ENCODE peak calls at places on chromosome 6, in nine cellular contexts. S is OCI-LY7, Q is HFF-Myc, V is astrocyte of the spinal cord, F is lower leg skin, Z is AG10803, B is epithelial cell of esophagus, X is psoas muscle, J is transverse colon. M is an unnamed sample.

GRCh38 chr6:122788663-122789062 is 395 bp upstream of the SMPDL3A start:
- DNase-seq in S (no peak), Q (no peak), V (no peak), F (no peak), Z (no peak), B (no peak), X (no peak), J (no peak), M (no peak)

GRCh38 chr6:168124161-168124560 is 45.1 kb upstream of the FRMD1 start:
- DNase-seq in S (no peak), Q (no peak), V (no peak), F (no peak), Z (no peak), B (no peak), X (no peak), J (no peak), M (no peak)

GRCh38 chr6:163398104-163398503 is 16.4 kb upstream of the QKI start:
- DNase-seq in S (no peak), Q (no peak), V (no peak), F (no peak), Z (no peak), B (no peak), X (no peak), J (no peak), M (no peak)

GRCh38 chr6:90860822-90861601 is 274.1 kb upstream of the MAP3K7 start:
- DNase-seq in S (peak; percentile 33), Q (no peak), V (no peak), F (no peak), Z (no peak), B (peak; percentile 51), X (no peak), J (no peak), M (peak; percentile 1)

GRCh38 chr6:98366406-98366805 is 468.0 kb upstream of the POU3F2 start:
- DNase-seq in S (no peak), Q (no peak), V (no peak), F (no peak), Z (no peak), B (no peak), X (no peak), J (no peak), M (no peak)

GRCh38 chr6:8940356-8940755 is 505.0 kb upstream of the SLC35B3 start:
- DNase-seq in S (no peak), Q (no peak), V (no peak), F (no peak), Z (no peak), B (peak; percentile 10), X (no peak), J (no peak), M (no peak)

GRCh38 chr6:37783831-37784584 is 35.5 kb upstream of the ZFAND3 start:
- DNase-seq in S (no peak), Q (no peak), V (peak; percentile 22), F (peak; percentile 87), Z (peak; percentile 50), B (peak; percentile 31), X (peak; percentile 37), J (no peak), M (peak; percentile 41)

GRCh38 chr6:16239090-16239797 is 857 bp downstream of the GMPR start:
- DNase-seq in S (no peak), Q (no peak), V (peak; percentile 70), F (peak; percentile 92), Z (no peak), B (peak; percentile 15), X (peak; percentile 83), J (peak; percentile 70), M (peak; percentile 43)

GRCh38 chr6:3737149-3737830 is 14.2 kb downstream of the PXDC1 start:
- DNase-seq in S (no peak), Q (no peak), V (no peak), F (peak; percentile 89), Z (no peak), B (no peak), X (no peak), J (peak; percentile 6), M (no peak)

GRCh38 chr6:119676971-119677370 is 327.4 kb upstream of the MAN1A1 start:
- DNase-seq in S (no peak), Q (no peak), V (peak; percentile 71), F (no peak), Z (no peak), B (no peak), X (no peak), J (no peak), M (no peak)

GRCh38 chr6:3650959-3651697 is 100.4 kb downstream of the PXDC1 start:
- DNase-seq in S (no peak), Q (no peak), V (no peak), F (no peak), Z (no peak), B (no peak), X (no peak), J (no peak), M (no peak)

GRCh38 chr6:71406871-71407860 is 118.6 kb downstream of the OGFRL1 start:
- DNase-seq in S (no peak), Q (no peak), V (no peak), F (no peak), Z (no peak), B (peak; percentile 20), X (no peak), J (no peak), M (no peak)

GRCh38 chr6:75946146-75946831 is 126.2 kb downstream of the IMPG1 start:
- DNase-seq in S (no peak), Q (no peak), V (no peak), F (no peak), Z (no peak), B (no peak), X (no peak), J (no peak), M (no peak)

GRCh38 chr6:116847234-116847633 is 18.4 kb upstream of the GPRC6A start:
- DNase-seq in S (peak; percentile 30), Q (peak; percentile 11), V (peak; percentile 56), F (no peak), Z (peak; percentile 33), B (peak; percentile 44), X (no peak), J (no peak), M (peak; percentile 60)

GRCh38 chr6:116291701-116292396 is 12.1 kb upstream of the TSPYL1 start:
- DNase-seq in S (no peak), Q (no peak), V (no peak), F (no peak), Z (peak; percentile 11), B (no peak), X (no peak), J (no peak), M (no peak)

GRCh38 chr6:153804755-153805330 is 234.2 kb upstream of the OPRM1 start:
- DNase-seq in S (no peak), Q (no peak), V (no peak), F (no peak), Z (no peak), B (no peak), X (no peak), J (no peak), M (no peak)

GRCh38 chr6:21992178-21992967 is 304.5 kb downstream of the PRL start:
- DNase-seq in S (no peak), Q (no peak), V (peak; percentile 67), F (no peak), Z (peak; percentile 54), B (peak; percentile 65), X (no peak), J (no peak), M (peak; percentile 68)

GRCh38 chr6:163554663-163555062 is 140.1 kb downstream of the QKI start:
- DNase-seq in S (peak; percentile 25), Q (peak; percentile 15), V (peak; percentile 43), F (peak; percentile 88), Z (peak; percentile 41), B (peak; percentile 52), X (peak; percentile 34), J (peak; percentile 51), M (peak; percentile 53)

DNA sequence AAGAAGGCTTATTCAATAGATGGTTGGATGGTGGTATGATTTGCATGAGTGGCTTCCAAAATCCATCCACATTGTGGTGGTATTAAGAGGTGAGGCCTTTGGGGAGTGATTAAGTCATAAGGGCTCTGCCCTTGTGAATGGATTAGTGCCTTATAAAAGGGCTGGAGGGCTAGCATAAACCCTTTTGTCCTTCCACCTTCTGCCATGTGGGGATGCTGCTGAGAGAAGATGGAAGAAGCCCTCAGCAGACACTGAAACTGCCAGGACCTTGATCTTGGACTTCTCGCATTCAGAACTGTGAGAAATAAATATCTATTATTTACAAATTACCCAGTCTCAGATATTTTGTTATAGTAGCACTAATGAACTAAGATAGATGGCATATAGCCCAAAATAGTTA is 27.8 kb upstream of the SRPK1 start:
- DNase-seq in S (peak; percentile 31), Q (no peak), V (peak; percentile 11), F (no peak), Z (no peak), B (no peak), X (no peak), J (no peak), M (peak; percentile 47)
- TF ChIP-seq CTCF in S (peak; percentile 60), Q (peak; percentile 16), V (peak; percentile 43), F (no peak), Z (peak; percentile 35), B (no peak), X (no peak), J (no peak), M (peak; percentile 50)

DNA sequence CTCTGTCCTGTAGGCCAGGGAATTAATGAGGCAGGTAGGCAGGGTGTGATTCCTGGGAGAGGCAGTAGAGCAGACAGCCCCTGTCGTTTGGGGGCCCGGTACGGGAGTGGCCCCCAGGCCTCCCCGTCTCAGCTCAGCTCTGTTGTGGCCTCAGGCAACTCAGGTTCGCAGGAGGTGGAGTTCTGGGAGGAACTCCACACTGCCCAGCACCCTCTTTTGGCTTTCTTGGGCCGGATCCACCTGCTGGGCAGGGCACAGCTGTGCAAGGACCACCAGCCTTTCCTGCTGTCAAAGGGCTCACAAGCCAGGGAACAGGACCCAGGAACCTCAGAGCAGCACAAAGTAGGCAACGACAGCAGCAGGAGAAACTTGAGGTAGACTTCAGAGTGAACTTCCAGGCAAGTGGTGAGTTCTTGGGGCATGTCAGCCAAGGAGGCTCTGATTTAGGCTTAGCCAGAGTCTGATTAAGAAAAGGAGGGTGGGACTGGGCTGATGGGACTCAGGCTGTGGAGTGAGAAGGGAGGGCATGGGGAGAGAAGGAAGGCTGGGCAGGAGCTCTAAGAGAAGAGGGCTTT is 36.9 kb downstream of the RAB44 start:
- DNase-seq in S (no peak), Q (no peak), V (no peak), F (no peak), Z (no peak), B (no peak), X (no peak), J (no peak), M (no peak)
- H3K4me3 ChIP-seq in S (no peak overlapping the region), Q (no peak overlapping the region), V (no peak overlapping the region), F (no peak overlapping the region), Z (peak overlapping the region; percentile 36), B (no peak overlapping the region), X (peak overlapping the region; percentile 33), J (no peak overlapping the region), M (peak overlapping the region; percentile 7)

DNA sequence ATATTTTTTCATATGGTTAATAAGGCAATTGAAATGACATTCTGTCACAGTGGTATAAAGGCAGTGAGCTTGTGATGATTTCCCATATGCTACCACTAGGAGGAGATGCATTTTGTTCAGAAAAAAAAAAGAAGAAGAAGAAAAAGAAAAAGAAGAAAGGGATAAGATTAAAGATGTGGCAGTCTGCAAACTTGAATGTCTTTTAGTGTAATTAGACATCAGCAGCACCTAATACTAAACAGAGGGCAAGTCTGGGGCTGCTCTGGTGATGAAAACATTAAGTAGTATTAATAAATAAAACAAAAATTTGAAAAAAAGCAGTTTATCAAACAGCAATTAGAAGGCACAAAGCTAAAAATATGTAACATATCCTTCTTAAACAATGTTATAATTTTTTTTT is 95.4 kb upstream of the DEFB112 start:
- DNase-seq in S (peak; percentile 3), Q (no peak), V (no peak), F (no peak), Z (peak; percentile 3), B (peak; percentile 34), X (no peak), J (no peak), M (peak; percentile 3)
- TF ChIP-seq CTCF in S (peak; percentile 75), Q (peak; percentile 19), V (peak; percentile 45), F (no peak), Z (peak; percentile 48), B (peak; percentile 53), X (no peak), J (no peak), M (peak; percentile 26)

GRCh38 chr6:109453594-109454482 is 1.7 kb downstream of the MICAL1 start:
- DNase-seq in S (peak; percentile 52), Q (no peak), V (no peak), F (peak; percentile 87), Z (peak; percentile 66), B (no peak), X (peak; percentile 45), J (no peak), M (peak; percentile 27)
- H3K4me3 ChIP-seq in S (peak overlapping the region; percentile 82), Q (peak overlapping the region; percentile 75), V (peak overlapping the region; percentile 89), F (no peak overlapping the region), Z (peak overlapping the region; percentile 92), B (no peak overlapping the region), X (peak overlapping the region; percentile 93), J (no peak overlapping the region), M (peak overlapping the region; percentile 84)

M was measured in fibroblast of pulmonary artery.